ENCODE peak calls at places on chromosome 1, in four cellular contexts. H is H9, E is HepG2, Q is endothelial cell of umbilical vein. C is an unnamed sample.

GRCh38 chr1:96487961-96488360 is 233.6 kb upstream of the PTBP2 start:
- DNase-seq in H (no peak), E (no peak), Q (no peak), C (no peak)

GRCh38 chr1:172154571-172154970 is 265.9 kb upstream of the C1orf105 start:
- DNase-seq in H (no peak), E (no peak), Q (peak; percentile 75), C (no peak)

GRCh38 chr1:30358510-30358909 is 364.9 kb downstream of the MATN1 start:
- DNase-seq in H (peak; percentile 28), E (no peak), Q (no peak), C (no peak)

GRCh38 chr1:183633676-183634343 is 1.8 kb downstream of the ARPC5 start:
- DNase-seq in H (no peak), E (peak; percentile 89), Q (peak; percentile 83), C (peak; percentile 82)

GRCh38 chr1:168135116-168135981 is 1.4 kb downstream of the GPR161 start:
- DNase-seq in H (peak; percentile 39), E (no peak), Q (peak; percentile 4), C (no peak)

GRCh38 chr1:17569200-17570139 is 30.0 kb downstream of the ARHGEF10L start:
- DNase-seq in H (no peak), E (peak; percentile 44), Q (no peak), C (no peak)

GRCh38 chr1:107691542-107691941 is 273.4 kb downstream of the VAV3 start:
- DNase-seq in H (no peak), E (no peak), Q (no peak), C (no peak)

GRCh38 chr1:45752441-45753052 is 2.1 kb upstream of the IPP start:
- DNase-seq in H (no peak), E (peak; percentile 82), Q (no peak), C (peak; percentile 16)

GRCh38 chr1:94648225-94649007 is 106.9 kb upstream of the F3 start:
- DNase-seq in H (no peak), E (no peak), Q (peak; percentile 6), C (no peak)

GRCh38 chr1:149885364-149886111 is 13.8 kb upstream of the BOLA1 start:
- DNase-seq in H (peak; percentile 79), E (peak; percentile 88), Q (peak; percentile 87), C (peak; percentile 92)

GRCh38 chr1:52139817-52140540 is 1.9 kb upstream of the ZFYVE9 start:
- DNase-seq in H (no peak), E (no peak), Q (peak; percentile 93), C (no peak)

GRCh38 chr1:37478890-37479254 is 4.5 kb downstream of the ZC3H12A start:
- DNase-seq in H (no peak), E (peak; percentile 41), Q (no peak), C (no peak)

GRCh38 chr1:208237241-208237640 is 6.9 kb downstream of the PLXNA2 start:
- DNase-seq in H (no peak), E (no peak), Q (peak; percentile 66), C (no peak)

GRCh38 chr1:162916407-162916806 is 55.4 kb upstream of the CCDC190 start:
- DNase-seq in H (no peak), E (no peak), Q (peak; percentile 47), C (no peak)

GRCh38 chr1:15684042-15684461 is at the start of gene PLEKHM2:
- DNase-seq in H (no peak), E (no peak), Q (no peak), C (peak; percentile 43)

GRCh38 chr1:112938188-112938587 is 17.8 kb downstream of the SLC16A1 start:
- DNase-seq in H (no peak), E (no peak), Q (no peak), C (no peak)

GRCh38 chr1:86503477-86504129 is 34.9 kb downstream of the CLCA1 start:
- DNase-seq in H (peak; percentile 74), E (no peak), Q (no peak), C (no peak)

GRCh38 chr1:219149185-219149584 is 24.5 kb upstream of the LYPLAL1 start:
- DNase-seq in H (no peak), E (no peak), Q (no peak), C (no peak)

GRCh38 chr1:234604726-234605492 is 5.1 kb downstream of the IRF2BP2 start:
- DNase-seq in H (no peak), E (no peak), Q (peak; percentile 49), C (no peak)

GRCh38 chr1:10304295-10304694 is 93.9 kb downstream of the KIF1B start:
- DNase-seq in H (no peak), E (no peak), Q (no peak), C (no peak)

GRCh38 chr1:98870959-98871903 is 133.4 kb downstream of the PLPPR5 start:
- DNase-seq in H (no peak), E (no peak), Q (peak; percentile 3), C (peak; percentile 90)

GRCh38 chr1:64405833-64406232 is 64.1 kb upstream of the CACHD1 start:
- DNase-seq in H (no peak), E (no peak), Q (no peak), C (no peak)

GRCh38 chr1:193299038-193299437 is 112.6 kb upstream of the B3GALT2 start:
- DNase-seq in H (no peak), E (no peak), Q (no peak), C (peak; percentile 24)

GRCh38 chr1:198056255-198056654 is 100.5 kb upstream of the NEK7 start:
- DNase-seq in H (peak; percentile 72), E (peak; percentile 5), Q (no peak), C (peak; percentile 26)

DNA sequence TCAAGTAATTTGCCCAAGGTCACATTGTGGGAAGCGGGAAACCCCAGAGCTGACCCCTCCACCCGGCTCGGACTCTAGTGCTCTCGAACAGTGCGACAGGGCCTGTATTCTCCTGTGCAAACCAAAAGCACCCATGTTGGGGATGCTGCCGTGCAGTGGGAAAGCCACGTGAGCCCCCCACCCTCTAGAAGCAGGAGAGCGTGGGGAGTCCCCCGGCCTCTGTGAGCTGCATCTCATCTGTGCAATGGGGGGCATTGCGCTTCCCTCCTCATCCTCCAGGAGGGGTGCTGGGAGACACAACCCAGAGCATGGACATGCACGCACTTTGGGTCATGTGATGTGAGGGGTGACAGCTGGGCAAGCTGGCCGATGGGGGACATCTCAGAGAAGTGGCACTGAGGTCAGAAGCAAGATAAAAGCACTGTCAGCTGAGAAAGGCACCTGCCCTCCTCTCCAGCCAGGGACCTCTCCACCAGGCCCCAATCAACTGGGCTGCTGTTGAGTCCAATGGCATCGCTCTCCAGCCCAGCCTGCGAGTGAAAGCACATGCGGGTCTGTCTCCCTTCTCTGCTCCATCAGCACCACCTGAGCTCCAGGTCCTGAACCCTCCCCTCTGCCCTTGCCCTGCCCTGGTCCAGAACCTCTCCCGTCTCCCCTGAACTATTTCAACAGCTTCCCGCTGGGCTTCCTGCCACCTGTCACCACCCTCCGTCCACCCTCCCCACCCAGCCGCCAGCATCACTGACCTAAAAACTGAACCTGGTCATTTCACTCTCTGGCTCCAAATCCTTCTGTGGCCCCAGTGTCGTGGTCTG is 76.4 kb upstream of the IFFO2 start:
- DNase-seq in H (no peak), E (no peak), Q (no peak), C (no peak)
- H2AFZ ChIP-seq in H (no peak overlapping the region), E (no peak overlapping the region), Q (no peak overlapping the region), C (no peak overlapping the region)

GRCh38 chr1:240284656-240285427 is 193.2 kb downstream of the FMN2 start:
- DNase-seq in H (no peak), E (no peak), Q (no peak), C (no peak)

GRCh38 chr1:240285541-240285940 is 193.9 kb downstream of the FMN2 start:
- DNase-seq in H (no peak), E (no peak), Q (no peak), C (no peak)

GRCh38 chr1:240280560-240281322 is 189.1 kb downstream of the FMN2 start:
- DNase-seq in H (no peak), E (no peak), Q (no peak), C (no peak)

GRCh38 chr1:240278082-240278481 is 186.4 kb downstream of the FMN2 start:
- DNase-seq in H (no peak), E (no peak), Q (no peak), C (no peak)

DNA sequence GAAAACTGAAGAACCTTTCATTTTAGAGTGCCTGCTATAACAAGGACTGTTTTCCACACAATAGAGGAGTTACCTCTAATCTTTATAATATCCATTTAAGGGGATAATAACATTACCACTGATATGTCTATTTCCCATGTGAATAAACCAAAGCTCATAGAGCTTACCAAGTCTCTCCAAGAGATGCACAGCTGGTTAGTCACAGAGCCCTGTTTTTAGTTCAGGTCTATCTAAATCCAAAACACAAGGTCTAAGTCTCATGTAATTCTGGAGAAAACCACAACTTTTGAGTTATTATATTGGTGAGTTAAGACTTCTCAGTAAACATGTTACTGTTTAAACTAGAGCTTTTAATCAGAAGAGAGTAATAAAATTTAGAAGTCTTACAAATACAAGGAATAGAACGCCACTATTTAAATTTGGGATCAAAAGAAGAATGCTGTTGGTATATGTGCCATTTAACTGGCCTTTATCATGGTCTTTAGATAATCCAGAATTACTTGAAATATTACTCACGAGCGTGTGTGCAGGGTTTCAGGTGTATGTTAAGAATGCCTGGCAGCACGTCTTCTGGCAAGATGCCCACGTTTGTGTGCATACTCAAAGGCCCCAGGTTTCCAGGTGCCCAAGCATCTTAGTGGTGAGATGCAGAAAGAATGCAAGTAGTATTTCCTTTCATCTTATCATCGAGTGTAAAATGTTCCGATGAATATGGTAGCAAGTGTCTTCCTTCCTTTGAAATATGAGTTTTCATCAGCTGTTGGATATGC is 190.6 kb downstream of the FMN2 start:
- DNase-seq in H (no peak), E (no peak), Q (no peak), C (no peak)
- H3K27me3 ChIP-seq in H (no peaks in the 10 kb centered on the region), E (no peaks in the 10 kb centered on the region), Q (no peaks in the 10 kb centered on the region), C (no peaks in the 10 kb centered on the region)

GRCh38 chr1:166675213-166675612 is 164.1 kb upstream of the POGK start:
- DNase-seq in H (no peak), E (no peak), Q (no peak), C (no peak)

GRCh38 chr1:166673722-166674121 is 165.6 kb upstream of the POGK start:
- DNase-seq in H (no peak), E (no peak), Q (no peak), C (no peak)

GRCh38 chr1:166671627-166672026 is 167.6 kb upstream of the POGK start:
- DNase-seq in H (no peak), E (no peak), Q (no peak), C (no peak)

GRCh38 chr1:166679369-166679768 is 159.9 kb upstream of the POGK start:
- DNase-seq in H (no peak), E (no peak), Q (no peak), C (no peak)

DNA sequence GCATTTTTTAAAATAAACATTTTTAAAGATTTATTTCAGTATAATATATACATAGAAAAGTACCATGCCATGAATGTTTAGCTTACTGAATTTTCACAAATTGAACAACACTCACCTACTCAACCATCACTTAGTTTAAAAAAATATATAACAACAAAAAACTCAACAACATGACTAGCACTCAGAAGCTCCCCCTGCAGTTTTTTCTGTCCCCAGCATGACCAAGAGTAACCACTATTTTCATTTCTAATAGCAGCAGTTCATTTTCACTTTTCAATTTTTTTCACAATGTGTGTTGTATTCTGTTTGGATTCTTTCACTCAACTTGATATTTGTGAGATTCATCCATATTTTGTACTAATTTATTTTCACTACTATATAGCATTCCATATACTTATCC is 162.3 kb upstream of the POGK start:
- DNase-seq in H (no peak), E (no peak), Q (no peak), C (no peak)
- H2AFZ ChIP-seq in H (no peak overlapping the region), E (no peak overlapping the region), Q (no peak overlapping the region), C (no peak overlapping the region)

GRCh38 chr1:3535732-3536131 is 75.6 kb downstream of the MEGF6 start:
- DNase-seq in H (no peak), E (no peak), Q (no peak), C (no peak)

GRCh38 chr1:3534803-3535637 is 76.3 kb downstream of the MEGF6 start:
- DNase-seq in H (no peak), E (no peak), Q (no peak), C (no peak)

GRCh38 chr1:3536395-3536794 is 74.9 kb downstream of the MEGF6 start:
- DNase-seq in H (no peak), E (no peak), Q (no peak), C (no peak)

GRCh38 chr1:3536796-3537195 is 74.5 kb downstream of the MEGF6 start:
- DNase-seq in H (no peak), E (no peak), Q (no peak), C (no peak)

GRCh38 chr1:3537359-3537758 is 73.9 kb downstream of the MEGF6 start:
- DNase-seq in H (no peak), E (no peak), Q (no peak), C (no peak)
- H3K27me3 ChIP-seq in H (no peaks in the 10 kb centered on the region), E (peaks cover 60% of the 10 kb centered on the region), Q (no peaks in the 10 kb centered on the region), C (peaks cover 98% of the 10 kb centered on the region)

C was measured in MM.1S.